ENCODE peak calls at places on chromosomes 16 and 17, in seven cellular contexts. E is AG09309, G is PC-3, O is AG04450, D is AG10803, N is fibroblast of the aortic adventitia, A is endodermal cell. Y is an unnamed sample.

GRCh38 chr17:39080416-39081179 is 70.8 kb downstream of the PLXDC1 start:
- DNase-seq in E (no peak), G (peak), O (no peak), D (peak), N (peak), A (no peak), Y (no peak)

GRCh38 chr17:59802160-59802559 is 90.6 kb downstream of the TUBD1 start:
- DNase-seq in E (no peak), G (no peak), O (no peak), D (no peak), N (no peak), A (no peak), Y (no peak)

GRCh38 chr17:50817142-50817751 is 18.1 kb upstream of the WFIKKN2 start:
- DNase-seq in E (no peak), G (peak), O (no peak), D (no peak), N (peak), A (peak), Y (no peak)

GRCh38 chr17:13320046-13320785 is 281.5 kb downstream of the HS3ST3A1 start:
- DNase-seq in E (no peak), G (no peak), O (no peak), D (no peak), N (peak), A (no peak), Y (no peak)

GRCh38 chr16:2159052-2159838 is 3.7 kb downstream of the TRAF7 start:
- DNase-seq in E (no peak), G (no peak), O (no peak), D (peak), N (peak), A (no peak), Y (no peak)

GRCh38 chr16:68040506-68041288 is 17.6 kb downstream of the DUS2 start:
- DNase-seq in E (no peak), G (peak), O (peak), D (peak), N (peak), A (peak), Y (peak)

GRCh38 chr17:19978206-19978802 is 676 bp upstream of the AKAP10 start:
- DNase-seq in E (no peak), G (no peak), O (no peak), D (peak), N (peak), A (peak), Y (no peak)

GRCh38 chr17:76816590-76817135 is 51.5 kb upstream of the MGAT5B start:
- DNase-seq in E (peak), G (peak), O (peak), D (peak), N (peak), A (peak), Y (peak)

GRCh38 chr16:49608801-49609200 is 235.2 kb downstream of the C16orf78 start:
- DNase-seq in E (peak), G (no peak), O (peak), D (peak), N (peak), A (peak), Y (no peak)

GRCh38 chr16:73414636-73415035 is 366.7 kb upstream of the ZFHX3 start:
- DNase-seq in E (no peak), G (no peak), O (no peak), D (no peak), N (no peak), A (no peak), Y (no peak)

GRCh38 chr16:89700649-89701424 is 668 bp downstream of the SPATA2L start:
- DNase-seq in E (no peak), G (peak), O (no peak), D (no peak), N (no peak), A (peak), Y (peak)

GRCh38 chr16:64092284-64092683 is 1029.6 kb downstream of the CDH11 start:
- DNase-seq in E (peak), G (peak), O (peak), D (peak), N (peak), A (no peak), Y (peak)

GRCh38 chr16:22878955-22879354 is 65.0 kb downstream of the HS3ST2 start:
- DNase-seq in E (no peak), G (no peak), O (no peak), D (no peak), N (no peak), A (no peak), Y (no peak)

GRCh38 chr17:27654654-27655524 is 23.9 kb downstream of the LGALS9 start:
- DNase-seq in E (no peak), G (peak), O (peak), D (peak), N (peak), A (peak), Y (peak)

GRCh38 chr17:74234482-74234881 is 21.1 kb downstream of the TTYH2 start:
- DNase-seq in E (no peak), G (no peak), O (no peak), D (no peak), N (no peak), A (no peak), Y (no peak)

GRCh38 chr17:45719335-45720071 is 64.6 kb upstream of the CRHR1 start:
- DNase-seq in E (peak), G (peak), O (peak), D (peak), N (peak), A (peak), Y (peak)

GRCh38 chr16:86239381-86239780 is 270.9 kb upstream of the FOXF1 start:
- DNase-seq in E (no peak), G (no peak), O (no peak), D (no peak), N (no peak), A (no peak), Y (no peak)

GRCh38 chr16:27330542-27330941 is 16.8 kb downstream of the IL4R start:
- DNase-seq in E (peak), G (no peak), O (peak), D (peak), N (peak), A (peak), Y (no peak)

GRCh38 chr17:18965530-18966236 is 13.7 kb downstream of the SLC5A10 start:
- DNase-seq in E (no peak), G (no peak), O (no peak), D (no peak), N (no peak), A (no peak), Y (no peak)

GRCh38 chr17:72372185-72372584 is 251.4 kb downstream of the SOX9 start:
- DNase-seq in E (no peak), G (no peak), O (no peak), D (peak), N (no peak), A (no peak), Y (no peak)

GRCh38 chr17:82804442-82805191 is 35.2 kb downstream of the ZNF750 start:
- DNase-seq in E (no peak), G (no peak), O (no peak), D (no peak), N (peak), A (no peak), Y (no peak)

GRCh38 chr17:11997972-11998233 is 628 bp upstream of the ZNF18 start:
- DNase-seq in E (no peak), G (no peak), O (no peak), D (no peak), N (no peak), A (no peak), Y (no peak)

GRCh38 chr17:51745993-51746392 is 412.5 kb downstream of the CA10 start:
- DNase-seq in E (no peak), G (peak), O (no peak), D (no peak), N (no peak), A (no peak), Y (peak)

GRCh38 chr17:22145605-22146178 is 453.4 kb downstream of the KCNJ18 start:
- DNase-seq in E (no peak), G (no peak), O (no peak), D (no peak), N (no peak), A (no peak), Y (no peak)

GRCh38 chr17:75475851-75476250 is 19.4 kb downstream of the TMEM94 start:
- DNase-seq in E (no peak), G (no peak), O (no peak), D (peak), N (peak), A (peak), Y (no peak)

GRCh38 chr16:48500981-48501380 is 109.0 kb downstream of the N4BP1 start:
- DNase-seq in E (no peak), G (no peak), O (no peak), D (no peak), N (no peak), A (no peak), Y (no peak)

GRCh38 chr16:69741951-69742904 is 12.5 kb downstream of the NOB1 start:
- DNase-seq in E (no peak), G (peak), O (no peak), D (no peak), N (peak), A (no peak), Y (peak)

GRCh38 chr17:51493206-51493605 is 232.9 kb downstream of the UTP18 start:
- DNase-seq in E (no peak), G (no peak), O (no peak), D (no peak), N (no peak), A (no peak), Y (no peak)

GRCh38 chr17:35084987-35085386 is 21.5 kb upstream of the RFFL start:
- DNase-seq in E (no peak), G (peak), O (no peak), D (no peak), N (peak), A (no peak), Y (peak)

GRCh38 chr17:82031303-82031884 is at the start of gene RAC3:
- DNase-seq in E (no peak), G (peak), O (no peak), D (no peak), N (no peak), A (peak), Y (peak)

GRCh38 chr17:82322526-82323453 is 5.4 kb upstream of the CD7 start:
- DNase-seq in E (no peak), G (no peak), O (no peak), D (no peak), N (no peak), A (no peak), Y (no peak)

GRCh38 chr16:48511071-48511540 is 98.9 kb downstream of the N4BP1 start:
- DNase-seq in E (peak), G (no peak), O (peak), D (peak), N (peak), A (no peak), Y (peak)

GRCh38 chr17:36641877-36642845 is 40.8 kb downstream of the MRM1 start:
- DNase-seq in E (no peak), G (no peak), O (no peak), D (no peak), N (no peak), A (peak), Y (no peak)

DNA sequence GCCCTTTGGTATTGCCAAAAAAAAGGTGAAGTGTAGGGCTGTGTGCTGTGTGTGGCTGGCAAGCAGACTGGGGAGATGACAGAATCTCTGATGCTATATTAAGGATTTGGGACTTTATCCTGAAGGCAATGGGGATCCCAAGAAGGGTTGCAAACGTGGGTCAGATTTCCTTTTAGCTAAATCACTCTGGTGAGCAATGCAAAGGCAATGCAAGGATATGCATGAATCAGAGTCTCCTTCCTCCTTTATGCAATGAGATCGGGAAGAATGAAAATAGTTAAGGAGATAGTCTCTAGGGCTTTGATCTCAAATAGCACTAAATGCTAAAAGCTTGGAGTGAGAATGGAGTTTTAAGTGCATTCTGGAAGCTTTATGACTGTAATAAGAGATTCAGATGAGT is 27.3 kb upstream of the SHISA9 start:
- DNase-seq in E (peak), G (peak), O (no peak), D (peak), N (peak), A (no peak), Y (peak)
- H3K4me3 ChIP-seq in E (no peak), G (no peak), O (no peak), D (no peak), N (no peak), A (no peak), Y (no peak)

DNA sequence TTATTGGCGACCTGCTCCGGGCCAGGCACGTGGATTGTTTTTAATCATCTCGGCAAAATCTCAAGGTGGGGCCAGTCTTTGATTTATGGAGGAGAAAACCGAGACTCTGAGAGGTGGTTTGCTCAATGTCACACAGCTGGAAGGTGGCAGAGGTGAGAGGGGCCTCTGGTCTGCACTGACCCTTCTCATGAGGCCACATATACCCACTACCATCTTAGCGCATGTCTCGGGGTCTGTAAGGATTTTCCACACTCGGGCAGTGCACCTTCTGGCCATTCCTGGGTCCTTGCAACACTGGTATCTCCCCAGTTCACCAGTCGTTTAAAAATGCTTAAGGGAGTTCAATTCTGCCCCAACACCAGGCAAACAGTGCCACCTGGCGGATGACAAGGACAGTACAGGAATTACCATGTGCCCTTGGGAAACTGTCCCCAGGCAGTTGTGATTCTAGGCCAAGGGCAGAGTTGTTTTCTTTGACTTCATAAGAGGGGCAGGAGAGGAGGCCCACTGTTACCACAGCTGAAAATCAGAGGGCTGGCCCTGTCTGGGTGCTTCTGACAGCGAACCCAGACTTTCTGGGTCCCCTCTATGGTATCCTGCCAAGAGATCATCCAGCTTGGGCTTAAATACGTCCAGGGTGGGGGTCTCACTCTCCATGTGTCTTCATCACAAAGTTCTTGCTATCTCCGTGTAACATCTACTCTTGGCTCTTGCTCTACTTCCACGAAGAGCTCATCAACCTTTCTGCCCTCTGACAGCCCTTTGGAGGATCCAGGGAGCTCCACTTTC is 39.4 kb upstream of the RAI1 start:
- DNase-seq in E (peak), G (peak), O (peak), D (peak), N (peak), A (peak), Y (peak)
- TF ChIP-seq CTCF in E (peak), G (peak), O (peak), D (peak), N (peak), A (peak), Y (peak)

DNA sequence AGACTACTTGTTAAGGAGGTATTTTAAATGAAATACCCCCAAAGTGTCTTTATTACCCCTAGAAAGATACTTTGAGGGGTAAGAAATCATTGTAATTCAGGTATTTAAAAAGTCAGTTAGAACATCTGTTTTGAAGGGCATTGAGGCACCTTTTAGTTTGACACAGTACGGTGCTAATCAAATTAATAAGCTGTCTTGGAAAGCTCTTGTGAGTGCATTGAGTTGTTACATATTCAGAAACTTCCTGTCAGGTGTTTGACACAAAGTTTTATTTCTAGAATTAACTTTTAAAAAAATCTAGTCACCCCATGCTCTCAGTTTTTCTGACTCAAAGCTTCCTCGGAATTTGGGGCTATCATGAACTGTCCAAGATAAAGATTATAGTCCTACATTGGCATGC is 4.6 kb downstream of the RBBP6 start:
- DNase-seq in E (no peak), G (no peak), O (no peak), D (no peak), N (peak), A (no peak), Y (no peak)
- H3K4me3 ChIP-seq in E (no peak), G (peak), O (no peak), D (no peak), N (peak), A (peak), Y (no peak)

GRCh38 chr16:4692460-4693295 is 684 bp upstream of the NUDT16L1 start:
- DNase-seq in E (no peak), G (no peak), O (no peak), D (no peak), N (peak), A (peak), Y (peak)

GRCh38 chr16:4691666-4692412 is 1.5 kb upstream of the NUDT16L1 start:
- DNase-seq in E (no peak), G (no peak), O (no peak), D (no peak), N (no peak), A (peak), Y (no peak)

GRCh38 chr16:4693956-4694663 is 748 bp downstream of the NUDT16L1 start:
- DNase-seq in E (peak), G (peak), O (peak), D (peak), N (peak), A (peak), Y (peak)

GRCh38 chr16:4694664-4695451 is 1.5 kb downstream of the NUDT16L1 start:
- DNase-seq in E (no peak), G (no peak), O (no peak), D (peak), N (peak), A (peak), Y (no peak)

DNA sequence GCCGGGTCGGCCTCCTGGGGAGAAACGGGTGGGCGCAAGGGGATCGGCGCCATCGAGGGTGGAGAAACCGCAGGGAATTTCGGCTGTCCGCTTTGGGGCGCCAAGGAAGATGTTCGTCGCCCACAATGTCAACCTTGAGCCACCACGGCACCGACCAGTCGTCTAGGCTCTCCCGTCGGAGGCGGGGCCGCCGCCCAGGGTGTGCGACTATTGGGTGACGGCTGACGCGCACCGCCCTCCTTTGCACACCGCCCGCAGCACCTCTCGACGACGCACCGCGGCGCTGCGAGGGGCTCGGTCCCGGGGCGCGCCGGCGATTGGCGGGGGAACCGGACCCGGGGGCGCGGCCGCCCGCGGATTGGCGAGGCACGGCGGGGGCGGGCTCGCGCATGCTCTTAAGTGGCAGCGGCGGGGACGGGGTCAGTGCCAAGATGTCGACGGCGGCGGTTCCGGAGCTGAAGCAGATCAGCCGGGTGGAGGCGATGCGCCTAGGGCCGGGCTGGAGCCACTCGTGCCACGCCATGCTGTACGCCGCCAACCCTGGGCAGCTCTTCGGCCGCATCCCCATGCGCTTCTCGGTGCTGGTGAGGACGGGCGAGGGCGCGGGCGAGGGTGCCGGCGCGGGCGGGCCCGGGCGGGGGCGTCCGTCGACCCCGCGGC is at the start of gene NUDT16L1:
- DNase-seq in E (peak), G (peak), O (peak), D (peak), N (peak), A (peak), Y (peak)
- TF ChIP-seq CTCF in E (no peak), G (no peak), O (no peak), D (no peak), N (peak), A (peak), Y (no peak)

GRCh38 chr17:29588561-29589411 is 662 bp downstream of the GIT1 start:
- DNase-seq in E (no peak), G (peak), O (no peak), D (no peak), N (no peak), A (peak), Y (no peak)

GRCh38 chr17:29588017-29588557 is 1.4 kb downstream of the GIT1 start:
- DNase-seq in E (no peak), G (no peak), O (no peak), D (no peak), N (no peak), A (no peak), Y (no peak)

GRCh38 chr17:29585080-29585751 is 4.2 kb downstream of the GIT1 start:
- DNase-seq in E (no peak), G (no peak), O (no peak), D (no peak), N (no peak), A (peak), Y (no peak)

GRCh38 chr17:29587591-29587990 is 1.9 kb downstream of the GIT1 start:
- DNase-seq in E (no peak), G (no peak), O (no peak), D (no peak), N (no peak), A (peak), Y (no peak)

DNA sequence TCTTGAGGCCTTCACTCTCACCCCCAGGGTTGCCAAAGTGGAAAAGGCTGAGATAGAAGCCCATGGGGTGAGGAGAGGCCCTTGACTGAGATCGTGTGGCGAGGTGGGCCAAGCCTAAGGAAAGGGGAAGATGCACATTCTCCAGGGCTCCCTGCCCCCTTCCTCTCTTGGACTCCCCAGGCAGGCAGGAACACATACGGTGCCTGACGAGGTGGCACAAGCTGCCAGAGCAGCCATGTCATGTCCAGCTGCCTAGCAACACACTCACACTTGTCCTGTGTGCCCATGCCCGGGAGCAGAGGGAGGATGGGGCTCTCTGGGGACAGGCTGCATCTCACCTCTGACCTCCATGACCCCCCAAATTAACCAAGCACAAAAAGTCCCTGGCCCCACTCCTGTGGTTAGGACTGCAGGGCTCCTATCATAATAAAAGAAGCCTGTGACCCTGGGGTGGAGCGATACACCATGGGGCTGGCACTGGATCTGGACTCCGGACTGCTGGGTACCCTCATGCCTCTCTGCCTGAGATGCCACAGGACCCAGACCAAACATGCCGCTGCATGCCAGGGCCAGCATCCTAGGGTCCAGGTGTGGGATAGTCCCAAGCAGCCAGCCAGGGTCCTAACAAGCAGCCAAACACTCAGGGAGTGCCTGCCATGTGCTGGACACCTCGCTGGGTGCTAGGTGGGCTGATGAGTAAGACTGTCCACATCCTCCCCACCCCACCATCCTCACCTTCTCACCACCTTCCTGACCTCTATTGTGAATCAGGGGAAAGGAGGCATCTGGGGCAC is 2.6 kb downstream of the GIT1 start:
- DNase-seq in E (no peak), G (no peak), O (no peak), D (no peak), N (no peak), A (peak), Y (no peak)
- H3K4me3 ChIP-seq in E (no peak), G (no peak), O (peak), D (peak), N (peak), A (no peak), Y (no peak)